ENCODE peak calls at places on chromosomes 16 and 17, in four cellular contexts. F is right lobe of liver, G is cardiac fibroblast, L is stomach. I is an unnamed sample.

GRCh38 chr17:64778367-64779290 is 116.5 kb upstream of the SMURF2 start:
- DNase-seq in G (no peak), F (no peak), L (peak), I (peak)

GRCh38 chr17:80631142-80632045 is 86.8 kb downstream of the RPTOR start:
- DNase-seq in F (no peak), L (no peak), G (no peak), I (no peak)

GRCh38 chr17:73175962-73176565 is 11.3 kb downstream of the SSTR2 start:
- DNase-seq in G (no peak), F (no peak), L (no peak), I (no peak)

GRCh38 chr16:81432899-81433560 is 11.6 kb upstream of the CMIP start:
- DNase-seq in L (no peak), F (no peak), G (no peak), I (no peak)

GRCh38 chr16:50667497-50668367 is 13.4 kb downstream of the SNX20 start:
- DNase-seq in G (no peak), F (no peak), L (no peak), I (no peak)

GRCh38 chr16:83533193-83533592 is 274.6 kb upstream of the HSBP1 start:
- DNase-seq in F (no peak), L (no peak), G (peak), I (no peak)

GRCh38 chr17:29155235-29155965 is 24.8 kb downstream of the MYO18A start:
- DNase-seq in G (peak), L (peak), F (peak), I (peak)

GRCh38 chr17:82814834-82815233 is 25.0 kb downstream of the ZNF750 start:
- DNase-seq in G (no peak), L (no peak), F (peak), I (no peak)

GRCh38 chr17:35212668-35213067 is 18.5 kb upstream of the SLC35G3 start:
- DNase-seq in L (no peak), G (no peak), F (no peak), I (no peak)

GRCh38 chr17:32323784-32324590 is 18.0 kb downstream of the C17orf75 start:
- DNase-seq in G (peak), F (peak), L (peak), I (peak)

GRCh38 chr16:84526794-84527485 is 22.5 kb upstream of the MEAK7 start:
- DNase-seq in L (no peak), F (no peak), G (peak), I (no peak)

GRCh38 chr17:21549107-21549687 is 143.1 kb upstream of the KCNJ18 start:
- DNase-seq in G (peak), F (no peak), L (no peak), I (no peak)

GRCh38 chr16:51359141-51359960 is 208.3 kb upstream of the SALL1 start:
- DNase-seq in F (peak), L (no peak), G (no peak), I (peak)

GRCh38 chr17:55674107-55674506 is 48.6 kb downstream of the TMEM100 start:
- DNase-seq in L (no peak), G (peak), F (no peak), I (no peak)

GRCh38 chr17:10603889-10604288 is 53.2 kb downstream of the MYH3 start:
- DNase-seq in L (no peak), G (no peak), F (no peak), I (no peak)

GRCh38 chr16:30488764-30489595 is 16.4 kb downstream of the ITGAL start:
- DNase-seq in G (no peak), L (no peak), F (peak), I (no peak)

GRCh38 chr17:14594690-14595089 is 293.8 kb downstream of the HS3ST3B1 start:
- DNase-seq in L (no peak), F (no peak), G (no peak), I (no peak)

GRCh38 chr17:42230225-42230624 is 35.9 kb upstream of the GHDC start:
- DNase-seq in G (no peak), L (no peak), F (no peak), I (no peak)

GRCh38 chr17:80246266-80246681 is 14.4 kb upstream of the RNF213 start:
- DNase-seq in L (no peak), G (no peak), F (no peak), I (no peak)

GRCh38 chr16:75206749-75207451 is at the start of gene CTRB2:
- DNase-seq in L (no peak), F (peak), G (no peak), I (peak)

GRCh38 chr16:18792836-18793433 is 2.8 kb upstream of the RPS15A start:
- DNase-seq in G (peak), L (no peak), F (no peak), I (no peak)

GRCh38 chr17:73156887-73157870 is 7.6 kb upstream of the SSTR2 start:
- DNase-seq in G (no peak), F (no peak), L (no peak), I (no peak)

GRCh38 chr17:17054636-17055035 is 12.4 kb downstream of the MPRIP start:
- DNase-seq in G (no peak), F (no peak), L (peak), I (no peak)

GRCh38 chr16:12573730-12574383 is 229.8 kb downstream of the CPPED1 start:
- DNase-seq in F (peak), G (peak), L (peak), I (peak)

GRCh38 chr17:19370493-19370960 is 7.8 kb upstream of the MAPK7 start:
- DNase-seq in L (no peak), G (peak), F (no peak), I (no peak)

GRCh38 chr17:49676276-49676868 is 1.5 kb downstream of the SPOP start:
- DNase-seq in L (no peak), G (peak), F (no peak), I (peak)

GRCh38 chr16:86476956-86477530 is 33.3 kb upstream of the FOXF1 start:
- DNase-seq in F (no peak), G (no peak), L (no peak), I (no peak)

GRCh38 chr17:69870091-69870530 is 204.9 kb upstream of the KCNJ16 start:
- DNase-seq in F (no peak), G (peak), L (no peak), I (no peak)

GRCh38 chr16:68031951-68032350 is 8.9 kb downstream of the DUS2 start:
- DNase-seq in G (peak), F (no peak), L (no peak), I (no peak)

GRCh38 chr17:81527591-81528383 is at the start of gene FSCN2:
- DNase-seq in L (peak), F (no peak), G (no peak), I (no peak)

GRCh38 chr17:17008998-17009397 is 33.3 kb upstream of the MPRIP start:
- DNase-seq in F (no peak), L (no peak), G (no peak), I (no peak)

GRCh38 chr17:49913226-49914095 is 55.5 kb upstream of the DLX4 start:
- DNase-seq in G (peak), L (no peak), F (no peak), I (no peak)

GRCh38 chr17:81672954-81673353 is 6.4 kb downstream of the CCDC137 start:
- DNase-seq in F (no peak), G (no peak), L (no peak), I (no peak)

GRCh38 chr17:57874434-57875108 is 24.7 kb upstream of the MRPS23 start:
- DNase-seq in F (peak), L (no peak), G (peak), I (no peak)
- H3K4me3 ChIP-seq in F (no peak), L (no peak), G (no peak), I (no peak)

DNA sequence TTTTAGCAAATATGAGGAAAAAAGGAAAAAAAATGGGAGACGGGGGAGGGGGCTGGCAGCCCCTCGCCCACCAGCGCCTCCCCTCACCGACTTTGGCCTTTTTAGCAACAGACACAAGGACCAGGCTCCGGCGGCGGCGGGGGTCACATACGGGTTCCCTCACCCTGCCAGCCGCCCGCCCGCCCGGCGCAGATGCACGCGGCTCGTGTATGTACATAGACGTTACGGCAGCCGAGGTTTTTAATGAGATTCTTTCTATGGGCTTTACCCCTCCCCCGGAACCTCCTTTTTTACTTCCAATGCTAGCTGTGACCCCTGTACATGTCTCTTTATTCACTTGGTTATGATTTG is 1.2 kb upstream of the TMEM88 start:
- DNase-seq in L (no peak), F (no peak), G (no peak), I (no peak)
- H3K4me3 ChIP-seq in L (peak), F (no peak), G (no peak), I (no peak)

DNA sequence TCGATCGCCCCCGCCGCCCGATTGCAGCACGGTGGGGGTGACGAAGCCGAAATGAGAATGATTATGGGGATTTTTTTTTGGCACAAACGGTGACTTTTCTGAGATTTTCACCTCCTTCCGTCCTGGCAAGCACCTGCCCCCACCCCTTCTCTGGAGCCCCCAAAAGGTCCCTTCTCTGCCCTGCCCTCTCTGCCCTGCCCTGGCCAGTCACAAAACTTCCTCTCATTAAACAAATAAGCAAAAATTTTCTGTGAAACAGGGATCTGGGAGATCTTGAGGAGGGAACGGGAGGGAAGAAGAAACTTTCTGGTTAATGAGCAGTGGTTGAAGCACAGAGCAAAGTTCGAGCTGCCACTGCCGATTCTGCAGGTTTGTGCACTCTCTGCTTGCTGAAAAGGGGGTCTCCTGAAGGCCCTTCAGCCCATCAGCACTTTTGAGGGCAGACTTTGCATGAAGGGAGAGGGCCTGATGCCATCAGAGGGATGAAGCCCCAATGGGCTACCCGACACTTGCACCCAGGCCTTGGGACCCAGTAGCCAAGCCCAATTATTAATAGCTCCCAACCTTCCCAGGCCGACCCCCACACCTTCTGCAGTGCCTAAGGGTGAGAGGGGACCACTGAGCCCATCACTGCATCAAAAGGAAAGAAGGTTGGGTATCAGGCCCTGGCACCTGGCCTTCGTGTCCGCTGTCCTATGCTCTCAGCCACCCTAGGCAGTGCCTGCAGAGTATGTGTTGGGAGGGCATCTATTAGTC is 1.0 kb upstream of the HOXB8 start:
- DNase-seq in G (no peak), F (no peak), L (no peak), I (no peak)
- H3K4me3 ChIP-seq in G (no peak), F (no peak), L (no peak), I (no peak)

GRCh38 chr17:6713918-6714271 is 726 bp upstream of the SLC13A5 start:
- DNase-seq in F (no peak), G (no peak), L (no peak), I (no peak)
- H3K4me3 ChIP-seq in F (peak), G (peak), L (peak), I (no peak)

GRCh38 chr17:47739150-47739549 is 6.1 kb downstream of the TBX21 start:
- DNase-seq in L (peak), G (no peak), F (no peak), I (no peak)
- H3K4me3 ChIP-seq in L (no peak), G (no peak), F (no peak), I (no peak)

GRCh38 chr17:7232114-7232513 is 2.2 kb downstream of the DVL2 start:
- DNase-seq in L (no peak), G (no peak), F (no peak), I (no peak)
- H3K4me3 ChIP-seq in L (no peak), G (peak), F (no peak), I (no peak)

GRCh38 chr16:63617047-63617989 is 1504.5 kb downstream of the CDH11 start:
- DNase-seq in F (no peak), G (no peak), L (no peak), I (peak)
- H3K4me3 ChIP-seq in F (no peak), G (peak), L (peak), I (peak)

I was measured in body of pancreas.